ENCODE peak calls at places on chromosomes 6 and 20, in ten cellular contexts. D is neural crest cell; N is SK-N-SH; I is left ventricle myocardium inferior; C is Calu3; T is cardiac muscle cell; K is endothelial cell; B is heart left ventricle; V is activated CD8-positive, alpha-beta T cell treated with anti-CD3 and anti-CD28 coated beads for 36 hours; P is AG09309. Q is an unnamed sample.

GRCh38 chr20:17995967-17996819 is 27.4 kb downstream of the MGME1 start:
- DNase-seq in D (no peak), N (peak; percentile 75), I (no peak), C (peak; percentile 6), T (peak; percentile 79), K (peak; percentile 45), B (no peak), V (peak; percentile 54), P (peak; percentile 40), Q (no peak)

GRCh38 chr6:20021795-20022194 is 184.6 kb downstream of the ID4 start:
- DNase-seq in D (no peak), N (no peak), I (no peak), C (no peak), T (no peak), K (no peak), B (no peak), V (no peak), P (no peak), Q (no peak)

GRCh38 chr6:10014561-10014960 is 400.3 kb downstream of the TFAP2A start:
- DNase-seq in D (no peak), N (no peak), I (no peak), C (no peak), T (no peak), K (no peak), B (no peak), V (no peak), P (no peak), Q (no peak)

GRCh38 chr6:148884461-148884860 is 137.6 kb downstream of the UST start:
- DNase-seq in D (no peak), N (no peak), I (no peak), C (no peak), T (no peak), K (no peak), B (no peak), V (no peak), P (no peak), Q (no peak)

GRCh38 chr20:3239867-3240775 is 1.1 kb upstream of the SLC4A11 start:
- DNase-seq in D (no peak), N (no peak), I (no peak), C (no peak), T (peak; percentile 37), K (peak; percentile 31), B (no peak), V (no peak), P (no peak), Q (no peak)

GRCh38 chr20:11376998-11377397 is 540.7 kb upstream of the BTBD3 start:
- DNase-seq in D (no peak), N (no peak), I (no peak), C (no peak), T (no peak), K (no peak), B (no peak), V (no peak), P (no peak), Q (no peak)

GRCh38 chr6:126761854-126762253 is 356.6 kb upstream of the RSPO3 start:
- DNase-seq in D (no peak), N (no peak), I (no peak), C (no peak), T (no peak), K (no peak), B (no peak), V (no peak), P (no peak), Q (no peak)

GRCh38 chr20:21725892-21726291 is 20.4 kb downstream of the PAX1 start:
- DNase-seq in D (no peak), N (no peak), I (no peak), C (no peak), T (no peak), K (no peak), B (no peak), V (no peak), P (no peak), Q (no peak)

GRCh38 chr6:1995521-1996110 is 249.8 kb downstream of the GMDS start:
- DNase-seq in D (no peak), N (no peak), I (no peak), C (no peak), T (peak; percentile 10), K (no peak), B (no peak), V (no peak), P (no peak), Q (no peak)

GRCh38 chr6:76644231-76644630 is 571.8 kb upstream of the IMPG1 start:
- DNase-seq in D (no peak), N (no peak), I (no peak), C (no peak), T (peak; percentile 3), K (no peak), B (no peak), V (no peak), P (no peak), Q (no peak)

GRCh38 chr6:139028242-139028657 is 295 bp upstream of the ABRACL start:
- DNase-seq in D (no peak), N (no peak), I (no peak), C (no peak), T (no peak), K (no peak), B (no peak), V (no peak), P (no peak), Q (no peak)

GRCh38 chr6:28161410-28162079 is 19.9 kb downstream of the ZKSCAN8 start:
- DNase-seq in D (peak; percentile 28), N (peak; percentile 87), I (peak; percentile 78), C (peak; percentile 56), T (peak; percentile 75), K (peak; percentile 57), B (peak; percentile 71), V (peak; percentile 88), P (no peak), Q (no peak)

GRCh38 chr6:87714093-87714809 is 12.2 kb upstream of the AKIRIN2 start:
- DNase-seq in D (no peak), N (no peak), I (no peak), C (no peak), T (peak; percentile 68), K (no peak), B (no peak), V (peak; percentile 20), P (no peak), Q (no peak)

GRCh38 chr6:168032383-168032760 is 34.9 kb downstream of the KIF25 start:
- DNase-seq in D (no peak), N (no peak), I (no peak), C (no peak), T (peak; percentile 85), K (no peak), B (no peak), V (no peak), P (peak; percentile 46), Q (peak; percentile 70)

GRCh38 chr20:24579475-24579874 is 110.0 kb downstream of the SYNDIG1 start:
- DNase-seq in D (no peak), N (no peak), I (no peak), C (no peak), T (no peak), K (no peak), B (no peak), V (no peak), P (no peak), Q (peak; percentile 68)

DNA sequence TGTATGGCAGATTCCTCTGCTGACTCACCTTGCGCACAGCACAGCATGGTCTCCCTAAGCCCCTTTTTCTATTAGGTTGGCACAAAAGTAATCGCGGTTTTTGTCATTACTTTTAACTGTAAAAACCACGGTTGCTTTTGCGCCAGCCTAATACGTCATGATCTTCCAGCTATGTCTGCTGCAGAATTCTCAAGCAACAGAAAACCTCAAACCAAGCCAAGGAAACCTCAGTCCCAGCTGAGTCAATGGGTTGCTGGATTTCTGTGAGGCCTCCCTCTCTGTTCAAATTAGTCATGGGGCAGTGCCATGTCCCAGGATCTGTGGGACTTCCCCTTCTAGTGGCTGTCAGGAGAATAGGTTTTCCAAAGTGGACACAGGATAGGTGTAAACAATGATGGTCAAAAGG is 15.7 kb upstream of the ENPP1 start:
- DNase-seq in D (no peak), N (no peak), I (no peak), C (no peak), T (no peak), K (no peak), B (no peak), V (peak; percentile 24), P (peak; percentile 66), Q (no peak)
- TF ChIP-seq CTCF in D (no peak), N (no peak), I (no peak), C (no peak), T (no peak), K (no peak), B (no peak), V (no peak), P (peak; percentile 32), Q (no peak)

GRCh38 chr6:38728203-38728602 is 13.1 kb downstream of the DNAH8 start:
- DNase-seq in D (no peak), N (no peak), I (no peak), C (no peak), T (no peak), K (no peak), B (no peak), V (no peak), P (no peak), Q (no peak)
- TF ChIP-seq CTCF in D (no peak), N (no peak), I (no peak), C (no peak), T (no peak), K (no peak), B (no peak), V (no peak), P (no peak), Q (no peak)

GRCh38 chr6:141677598-141678211 is 455.0 kb upstream of the GJE1 start:
- DNase-seq in D (no peak), N (peak; percentile 4), I (no peak), C (peak; percentile 8), T (peak; percentile 62), K (peak; percentile 12), B (no peak), V (no peak), P (no peak), Q (no peak)

DNA sequence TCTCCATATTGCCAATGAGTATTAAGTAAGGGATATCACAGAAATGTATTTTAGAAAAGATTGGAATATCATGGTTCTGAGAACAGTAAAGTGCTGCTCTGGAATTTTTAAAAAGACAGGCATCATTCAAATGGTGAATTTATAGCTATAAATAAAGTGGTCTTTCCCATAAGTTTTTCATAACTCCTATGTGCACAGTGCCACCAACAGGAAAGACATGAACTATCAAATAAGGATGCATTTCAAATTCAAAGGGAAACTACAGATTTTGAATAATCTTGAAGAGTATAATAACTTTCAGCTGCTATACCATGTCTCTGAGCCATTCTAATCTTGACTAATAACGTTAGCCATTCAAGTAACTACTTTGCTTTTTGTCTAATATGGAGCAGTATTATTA is 456.8 kb upstream of the GJE1 start:
- DNase-seq in D (no peak), N (no peak), I (no peak), C (no peak), T (peak; percentile 38), K (no peak), B (no peak), V (no peak), P (no peak), Q (no peak)
- TF ChIP-seq CTCF in D (peak; percentile 17), N (peak; percentile 57), I (peak; percentile 48), C (no peak), T (peak; percentile 35), K (no peak), B (peak; percentile 41), V (peak; percentile 5), P (peak; percentile 41), Q (peak; percentile 67)

DNA sequence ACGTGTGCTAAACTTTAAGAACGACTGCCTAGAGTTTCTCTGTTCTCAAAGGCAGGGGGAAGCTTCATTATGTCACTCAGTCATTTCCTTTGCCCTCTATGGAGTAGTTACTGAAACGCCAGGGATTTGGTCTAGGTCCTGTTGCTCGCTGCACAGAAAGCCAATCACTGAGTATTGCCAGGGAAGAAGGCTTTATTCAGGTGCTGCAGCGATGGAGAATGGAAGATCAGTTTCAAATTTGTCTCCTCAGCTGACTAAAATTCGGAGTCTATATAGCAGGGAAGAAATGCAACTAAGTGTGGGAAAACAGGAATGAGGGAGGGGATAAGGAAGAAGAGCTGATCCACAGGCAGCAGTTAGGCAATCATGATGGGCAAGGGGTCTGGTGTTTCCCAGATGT is 75.8 kb downstream of the QRSL1 start:
- DNase-seq in D (no peak), N (no peak), I (no peak), C (no peak), T (no peak), K (no peak), B (no peak), V (no peak), P (no peak), Q (no peak)
- TF ChIP-seq CTCF in D (no peak), N (no peak), I (no peak), C (no peak), T (no peak), K (no peak), B (no peak), V (no peak), P (no peak), Q (no peak)